ENCODE peak calls at places on chromosomes 4 and X, in five cellular contexts. E, M, N, R and K are unnamed samples.

GRCh38 chr4:122012735-122013134 is 60.9 kb upstream of the TRPC3 start:
- DNase-seq in E (no peak), M (no peak), N (peak), R (no peak), K (no peak)

GRCh38 chr4:97073194-97073593 is 1070.1 kb downstream of the STPG2 start:
- DNase-seq in E (no peak), M (no peak), N (no peak), R (no peak), K (no peak)

GRCh38 chr4:173051697-173052096 is 116.9 kb upstream of the GALNT7 start:
- DNase-seq in E (no peak), R (no peak), M (no peak), N (no peak), K (no peak)

GRCh38 chr4:37685211-37685725 is 908 bp downstream of the RELL1 start:
- DNase-seq in R (peak), N (peak), E (peak), M (no peak), K (no peak)

GRCh38 chrX:57121162-57121741 is at the start of gene SPIN2B:
- DNase-seq in M (peak), E (peak), N (peak), R (peak), K (peak)

GRCh38 chrX:133776072-133776471 is 209.3 kb downstream of the GPC3 start:
- DNase-seq in N (peak), R (no peak), M (no peak), E (no peak), K (peak)

GRCh38 chr4:163404570-163404969 is 60.9 kb downstream of the NPY5R start:
- DNase-seq in R (no peak), M (no peak), E (no peak), N (peak), K (no peak)

GRCh38 chrX:139113682-139114081 is 402.2 kb upstream of the FGF13 start:
- DNase-seq in N (peak), M (no peak), R (no peak), E (no peak), K (no peak)

GRCh38 chr4:64248151-64248550 is 161.1 kb downstream of the TECRL start:
- DNase-seq in E (no peak), M (no peak), N (no peak), R (no peak), K (no peak)

GRCh38 chrX:19846995-19847790 is 40.2 kb downstream of the SH3KBP1 start:
- DNase-seq in M (no peak), E (no peak), N (peak), R (peak), K (no peak)

GRCh38 chr4:93649828-93650227 is 178.7 kb upstream of the ATOH1 start:
- DNase-seq in M (no peak), R (no peak), E (no peak), N (no peak), K (no peak)

GRCh38 chr4:140856692-140857091 is 100.5 kb upstream of the TBC1D9 start:
- DNase-seq in R (peak), M (no peak), N (peak), E (peak), K (no peak)

GRCh38 chr4:89164400-89164799 is 53.1 kb downstream of the TIGD2 start:
- DNase-seq in M (no peak), N (no peak), E (no peak), R (no peak), K (no peak)

GRCh38 chr4:164203476-164203875 is 550.5 kb upstream of the SMIM31 start:
- DNase-seq in M (no peak), E (no peak), N (no peak), R (no peak), K (no peak)

GRCh38 chr4:15681067-15681371 is 608 bp upstream of the FAM200B start:
- DNase-seq in R (no peak), M (no peak), N (no peak), E (no peak), K (no peak)

GRCh38 chr4:128830906-128831525 is 21.5 kb downstream of the JADE1 start:
- DNase-seq in N (no peak), M (no peak), E (no peak), R (no peak), K (no peak)
- H3K4me3 ChIP-seq in N (no peak), M (no peak), E (no peak), R (no peak), K (no peak)

GRCh38 chrX:153649178-153649914 is 2.3 kb downstream of the DUSP9 start:
- DNase-seq in E (no peak), N (peak), M (no peak), R (no peak), K (peak)
- TF ChIP-seq CTCF in E (peak), N (peak), M (no peak), R (peak), K (no peak)

GRCh38 chr4:80475781-80476180 is 140.3 kb downstream of the CFAP299 start:
- DNase-seq in R (no peak), E (no peak), N (no peak), M (no peak), K (no peak)

GRCh38 chr4:80475236-80475635 is 139.7 kb downstream of the CFAP299 start:
- DNase-seq in R (no peak), M (no peak), N (no peak), E (no peak), K (no peak)

GRCh38 chr4:80466618-80467017 is 131.1 kb downstream of the CFAP299 start:
- DNase-seq in R (no peak), N (no peak), E (no peak), M (no peak), K (no peak)

DNA sequence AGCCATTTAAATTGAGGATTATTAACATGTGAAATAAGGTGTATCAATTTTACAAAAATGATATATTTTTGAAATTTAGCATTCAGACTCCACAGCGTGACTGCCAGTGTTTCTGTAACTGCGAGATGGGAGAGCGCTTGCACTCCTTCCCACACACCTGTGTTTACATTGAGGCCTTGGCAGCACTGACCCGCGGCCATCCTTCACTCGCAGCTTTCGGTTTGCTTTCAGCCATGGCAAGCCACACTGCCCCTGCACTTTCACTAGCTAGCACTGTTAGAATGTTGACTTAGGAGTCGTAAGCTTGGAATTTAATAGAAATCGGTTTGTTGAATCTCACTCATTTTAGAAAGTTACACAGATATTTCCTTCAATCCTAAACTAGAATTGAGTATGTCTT is 136.2 kb downstream of the CFAP299 start:
- DNase-seq in E (no peak), R (peak), M (peak), N (peak), K (peak)
- H3K4me3 ChIP-seq in E (no peak), R (peak), M (no peak), N (peak), K (no peak)

GRCh38 chrX:117743469-117744251 is 372.9 kb downstream of the KLHL13 start:
- DNase-seq in E (no peak), N (peak), M (peak), R (peak), K (peak)
- TF ChIP-seq CTCF in E (no peak), N (peak), M (peak), R (peak), K (peak)

DNA sequence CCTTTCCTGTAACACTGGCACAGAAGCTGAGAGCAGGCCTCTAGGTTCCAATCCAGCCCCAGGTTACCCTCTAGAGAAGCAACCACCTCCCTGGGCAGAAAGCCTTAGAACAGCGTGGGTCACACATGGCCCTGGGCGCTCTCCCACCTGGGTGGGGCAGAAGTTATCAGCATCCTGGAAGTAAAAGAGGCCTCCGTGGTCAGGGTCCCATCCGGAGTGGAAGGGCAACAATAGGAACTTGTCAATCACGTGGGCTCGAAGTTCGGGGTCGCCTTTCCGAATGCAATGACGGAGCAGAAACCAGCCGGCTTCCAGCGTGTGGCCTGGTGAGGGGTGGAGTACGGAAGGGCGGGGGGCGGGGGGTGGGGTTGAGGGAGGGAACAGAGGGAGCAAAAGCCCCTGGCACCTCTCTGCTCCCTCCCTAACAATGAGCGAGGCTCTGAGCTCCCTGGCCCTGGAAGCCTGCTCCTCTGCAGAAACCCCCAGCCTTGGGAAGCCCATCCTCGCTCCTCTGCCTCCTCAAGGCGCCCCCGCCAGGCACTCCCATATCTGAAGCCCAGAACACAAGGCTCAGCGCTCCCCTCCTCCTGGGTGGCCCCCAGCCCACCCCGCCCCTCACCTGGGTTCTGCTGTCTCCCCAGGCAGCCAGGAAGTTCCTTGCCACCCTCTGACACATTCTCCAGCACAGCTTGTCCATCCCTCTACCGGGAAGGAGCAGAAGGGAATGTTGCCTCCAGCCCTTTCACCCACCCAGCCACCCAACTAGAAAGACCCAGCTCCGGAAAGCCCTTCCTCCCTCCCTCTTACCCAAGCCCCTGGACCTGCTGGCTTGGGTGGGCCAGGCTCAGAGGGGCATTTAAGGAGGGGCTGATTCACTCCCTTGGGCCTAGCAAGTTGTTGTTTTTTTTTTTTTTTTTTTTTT is 2.9 kb downstream of the RENBP start:
- DNase-seq in E (no peak), N (no peak), M (no peak), R (no peak), K (no peak)
- H3K4me3 ChIP-seq in E (no peak), N (no peak), M (no peak), R (no peak), K (no peak)

DNA sequence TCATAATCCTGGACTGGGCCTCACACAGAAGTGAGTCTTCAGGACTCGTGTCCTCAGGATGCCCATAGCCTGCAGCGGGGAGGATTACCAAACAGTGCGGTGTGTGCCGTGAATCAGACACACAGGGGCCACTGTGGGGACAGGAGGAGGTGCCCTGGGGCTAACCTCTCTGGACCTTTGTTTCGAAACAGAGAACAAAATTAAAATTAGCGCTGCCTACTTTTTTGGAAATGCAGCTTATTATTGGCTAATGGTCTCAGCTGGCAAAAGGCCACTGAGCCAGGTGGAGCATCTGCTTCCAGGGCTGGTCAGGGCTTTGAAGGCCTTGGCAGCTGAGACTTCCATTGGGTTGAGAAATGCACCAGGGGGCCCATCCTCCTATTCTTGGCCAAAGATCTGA is 236.2 kb downstream of the EVC2 start:
- DNase-seq in N (no peak), R (no peak), E (no peak), M (no peak), K (no peak)
- TF ChIP-seq CTCF in N (no peak), R (no peak), E (no peak), M (no peak), K (no peak)

DNA sequence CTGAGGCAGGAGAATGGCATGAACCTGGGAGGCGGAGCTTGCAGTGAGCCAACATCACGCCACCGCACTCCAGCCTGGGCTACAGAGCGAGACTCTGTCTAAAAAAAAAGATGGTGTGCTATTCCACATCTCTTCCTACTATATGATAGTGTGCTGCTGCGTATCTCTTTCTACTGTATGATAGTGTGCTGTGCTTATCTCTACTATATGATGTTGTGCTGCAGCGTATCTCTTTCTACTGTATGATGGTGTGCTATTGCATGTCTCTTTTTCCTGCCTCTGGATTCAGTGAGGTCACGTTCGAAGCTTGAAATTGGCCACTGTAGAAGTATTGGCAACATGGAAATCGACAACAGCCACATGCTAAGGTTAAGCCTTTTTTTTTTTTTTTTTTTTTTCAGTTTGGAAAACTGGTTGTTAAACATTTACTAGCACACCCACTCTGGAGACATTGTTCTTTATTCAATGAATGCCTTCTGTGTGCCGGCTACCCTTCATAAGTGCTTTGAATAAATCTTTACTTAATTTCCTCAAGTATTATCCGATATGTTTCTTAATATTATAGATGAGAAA is 31.0 kb downstream of the ARFIP1 start:
- DNase-seq in E (no peak), N (no peak), M (no peak), R (no peak), K (no peak)
- H3K4me3 ChIP-seq in E (no peak), N (no peak), M (no peak), R (no peak), K (no peak)

GRCh38 chrX:126137899-126138298 is 28.2 kb downstream of the DCAF12L2 start:
- DNase-seq in M (no peak), E (no peak), R (no peak), N (peak), K (no peak)
- TF ChIP-seq CTCF in M (no peak), E (no peak), R (peak), N (no peak), K (no peak)